ENCODE peak calls at places on chromosome 20, in six cellular contexts. F is adrenal gland, U is lower lobe of right lung, Z is PC-3, H is colonic mucosa, I is stomach. K is an unnamed sample.

GRCh38 chr20:5658897-5659296 is 91.3 kb upstream of the SHLD1 start:
- DNase-seq in I (peak; percentile 29), H (peak; percentile 40), Z (peak; percentile 12), U (peak; percentile 70), F (peak; percentile 85), K (peak; percentile 85)

GRCh38 chr20:3710703-3711417 is 1.5 kb downstream of the SIGLEC1 start:
- DNase-seq in Z (peak; percentile 61), H (peak; percentile 75), U (peak; percentile 83), F (peak; percentile 83), I (peak; percentile 74), K (no peak)

GRCh38 chr20:10984294-10984693 is 310.5 kb upstream of the JAG1 start:
- DNase-seq in I (no peak), H (peak; percentile 41), U (no peak), Z (no peak), F (no peak), K (no peak)

GRCh38 chr20:49964964-49965780 is 17.6 kb upstream of the SNAI1 start:
- DNase-seq in H (peak; percentile 54), I (peak; percentile 37), Z (peak; percentile 69), U (no peak), F (no peak), K (no peak)

GRCh38 chr20:5535211-5535756 is 214.9 kb upstream of the SHLD1 start:
- DNase-seq in H (no peak), F (no peak), Z (no peak), I (no peak), U (no peak), K (no peak)

GRCh38 chr20:50868509-50869495 is 62.4 kb downstream of the ADNP start:
- DNase-seq in H (no peak), F (no peak), I (no peak), U (peak; percentile 9), Z (peak; percentile 63), K (no peak)

GRCh38 chr20:33859157-33859695 is 48.1 kb downstream of the CHMP4B start:
- DNase-seq in U (peak; percentile 46), F (peak; percentile 34), Z (no peak), H (no peak), I (no peak), K (no peak)

GRCh38 chr20:1341561-1342265 is 12.8 kb upstream of the SDCBP2 start:
- DNase-seq in H (peak; percentile 7), Z (peak; percentile 45), U (no peak), I (no peak), F (no peak), K (no peak)

GRCh38 chr20:3456648-3457047 is 14.2 kb upstream of the ATRN start:
- DNase-seq in H (no peak), I (no peak), U (no peak), F (no peak), Z (no peak), K (no peak)

GRCh38 chr20:54223751-54224150 is 15.9 kb downstream of the PFDN4 start:
- DNase-seq in Z (no peak), U (no peak), F (no peak), H (no peak), I (no peak), K (no peak)

GRCh38 chr20:5215592-5216304 is 88.9 kb downstream of the CDS2 start:
- DNase-seq in Z (no peak), U (no peak), I (no peak), H (no peak), F (no peak), K (no peak)

GRCh38 chr20:41632896-41633295 is 14.7 kb upstream of the CHD6 start:
- DNase-seq in U (no peak), F (no peak), I (no peak), Z (no peak), H (no peak), K (no peak)

GRCh38 chr20:3808141-3808479 is 12.0 kb downstream of the CDC25B start:
- DNase-seq in F (peak; percentile 84), Z (peak; percentile 98), H (peak; percentile 95), U (peak; percentile 85), I (peak; percentile 91), K (peak; percentile 74)

GRCh38 chr20:44087051-44087856 is 99.7 kb downstream of the JPH2 start:
- DNase-seq in Z (no peak), I (no peak), U (no peak), H (no peak), F (no peak), K (no peak)

GRCh38 chr20:38853759-38854158 is 48.3 kb downstream of the PPP1R16B start:
- DNase-seq in Z (no peak), I (no peak), F (no peak), H (no peak), U (no peak), K (no peak)

GRCh38 chr20:2948968-2949367 is 75.7 kb downstream of the PTPRA start:
- DNase-seq in I (no peak), Z (no peak), U (no peak), F (no peak), H (no peak), K (no peak)

GRCh38 chr20:44166008-44166407 is 21.0 kb downstream of the JPH2 start:
- DNase-seq in F (no peak), H (no peak), U (no peak), Z (peak; percentile 98), I (no peak), K (no peak)

GRCh38 chr20:59836768-59837167 is 96.7 kb downstream of the SYCP2 start:
- DNase-seq in I (no peak), U (no peak), H (no peak), Z (peak; percentile 53), F (no peak), K (no peak)

GRCh38 chr20:57959018-57959417 is 249.2 kb upstream of the PMEPA1 start:
- DNase-seq in U (no peak), I (no peak), Z (no peak), F (no peak), H (no peak), K (no peak)

GRCh38 chr20:51512645-51513044 is 29.9 kb downstream of the NFATC2 start:
- DNase-seq in H (no peak), Z (no peak), F (no peak), I (no peak), U (no peak), K (no peak)

DNA sequence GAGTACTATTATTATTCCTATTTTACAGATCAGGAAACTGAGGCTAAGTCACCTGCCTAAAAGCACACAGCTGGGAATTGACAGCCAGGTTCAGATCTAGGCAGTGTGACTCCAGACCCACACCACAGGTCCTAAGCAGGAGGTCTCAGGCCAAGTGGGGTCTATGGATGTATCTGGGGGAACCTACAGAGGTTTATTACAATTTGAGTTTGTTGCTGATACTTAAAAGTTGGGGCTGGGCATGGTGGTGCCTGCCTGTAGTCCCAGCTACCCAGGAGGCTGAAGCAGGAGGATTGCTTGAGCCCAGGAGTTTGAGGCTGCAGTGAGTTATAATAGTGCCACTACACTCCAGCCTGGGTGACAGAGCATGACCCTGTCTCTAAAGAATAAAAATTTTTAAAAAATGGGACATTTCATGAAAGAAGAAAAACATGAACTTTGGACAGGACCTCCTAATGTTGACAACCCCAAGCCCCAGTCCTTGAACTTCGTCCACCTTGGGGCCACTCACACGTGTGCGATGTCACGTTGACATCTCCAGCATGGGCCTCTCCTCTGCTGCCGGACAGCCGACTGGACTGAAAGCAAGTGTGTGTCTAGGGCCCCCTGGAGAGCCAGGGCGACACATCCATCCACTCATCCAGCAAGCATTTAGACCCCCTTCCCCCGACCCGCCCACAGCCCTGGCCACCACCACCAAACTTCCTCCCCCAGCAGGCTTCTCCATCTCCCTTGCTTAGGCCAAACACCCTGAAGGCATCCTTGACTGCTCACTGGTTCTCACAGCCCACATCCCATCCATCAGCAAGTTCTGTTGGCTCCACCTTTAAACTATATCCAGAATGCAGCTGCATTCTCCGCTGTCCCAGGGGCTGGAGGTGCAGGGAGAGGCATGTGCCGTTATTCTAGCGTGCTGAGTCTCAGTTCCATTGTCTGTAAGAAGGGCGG is 40.0 kb downstream of the NOL4L start:
- DNase-seq in F (no peak), I (no peak), U (no peak), Z (no peak), H (no peak), K (no peak)
- H3K4me1 ChIP-seq in F (no peaks in the 10 kb centered on the region), I (peaks cover 11% of the 10 kb centered on the region), U (peaks cover 5% of the 10 kb centered on the region), Z (peaks cover 2% of the 10 kb centered on the region), H (no peaks in the 10 kb centered on the region), K (no peaks in the 10 kb centered on the region)

GRCh38 chr20:35174458-35175216 is 2.8 kb downstream of the PROCR start:
- DNase-seq in H (peak; percentile 74), I (peak; percentile 64), Z (no peak), U (no peak), F (peak; percentile 64), K (no peak)
- H3K4me3 ChIP-seq in H (no peak overlapping the region), I (peak overlapping the region; percentile 0), Z (no peak overlapping the region), U (no peak overlapping the region), F (no peak overlapping the region), K (peak overlapping the region; percentile 23)

GRCh38 chr20:7775072-7775471 is 165.2 kb downstream of the HAO1 start:
- DNase-seq in U (no peak), I (no peak), Z (no peak), F (no peak), H (no peak), K (peak; percentile 61)

GRCh38 chr20:7770046-7770445 is 170.2 kb downstream of the HAO1 start:
- DNase-seq in F (no peak), H (no peak), Z (no peak), U (no peak), I (no peak), K (no peak)

GRCh38 chr20:7773511-7773910 is 166.7 kb downstream of the HAO1 start:
- DNase-seq in U (no peak), Z (peak; percentile 63), F (no peak), H (no peak), I (no peak), K (no peak)

GRCh38 chr20:7770578-7770977 is 169.7 kb downstream of the HAO1 start:
- DNase-seq in Z (peak; percentile 73), F (no peak), H (no peak), I (no peak), U (no peak), K (no peak)

DNA sequence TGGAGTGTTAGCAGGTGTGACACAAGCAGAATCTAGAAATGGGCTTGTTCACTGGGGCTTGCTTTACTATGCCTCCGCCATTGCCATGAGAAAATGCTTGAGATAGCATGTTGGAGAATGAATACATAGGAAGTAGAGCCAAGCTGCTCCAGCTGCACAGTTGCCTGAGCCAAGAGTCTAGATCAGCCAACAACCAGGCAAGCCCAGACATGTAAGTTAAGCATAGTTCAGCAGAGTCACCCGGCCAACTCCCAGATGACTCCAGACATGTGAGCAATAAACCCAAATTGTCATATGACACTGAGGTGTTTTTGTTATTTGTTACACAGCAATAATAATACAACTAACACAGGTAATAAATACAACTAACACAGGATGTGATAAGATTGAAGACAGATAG is 167.9 kb downstream of the HAO1 start:
- DNase-seq in Z (no peak), F (no peak), H (no peak), U (no peak), I (no peak), K (no peak)
- H3K9me3 ChIP-seq in Z (peaks cover 16% of the 10 kb centered on the region), F (no peaks in the 10 kb centered on the region), H (no peaks in the 10 kb centered on the region), U (no peaks in the 10 kb centered on the region), I (peaks cover 8% of the 10 kb centered on the region), K (no peaks in the 10 kb centered on the region)

DNA sequence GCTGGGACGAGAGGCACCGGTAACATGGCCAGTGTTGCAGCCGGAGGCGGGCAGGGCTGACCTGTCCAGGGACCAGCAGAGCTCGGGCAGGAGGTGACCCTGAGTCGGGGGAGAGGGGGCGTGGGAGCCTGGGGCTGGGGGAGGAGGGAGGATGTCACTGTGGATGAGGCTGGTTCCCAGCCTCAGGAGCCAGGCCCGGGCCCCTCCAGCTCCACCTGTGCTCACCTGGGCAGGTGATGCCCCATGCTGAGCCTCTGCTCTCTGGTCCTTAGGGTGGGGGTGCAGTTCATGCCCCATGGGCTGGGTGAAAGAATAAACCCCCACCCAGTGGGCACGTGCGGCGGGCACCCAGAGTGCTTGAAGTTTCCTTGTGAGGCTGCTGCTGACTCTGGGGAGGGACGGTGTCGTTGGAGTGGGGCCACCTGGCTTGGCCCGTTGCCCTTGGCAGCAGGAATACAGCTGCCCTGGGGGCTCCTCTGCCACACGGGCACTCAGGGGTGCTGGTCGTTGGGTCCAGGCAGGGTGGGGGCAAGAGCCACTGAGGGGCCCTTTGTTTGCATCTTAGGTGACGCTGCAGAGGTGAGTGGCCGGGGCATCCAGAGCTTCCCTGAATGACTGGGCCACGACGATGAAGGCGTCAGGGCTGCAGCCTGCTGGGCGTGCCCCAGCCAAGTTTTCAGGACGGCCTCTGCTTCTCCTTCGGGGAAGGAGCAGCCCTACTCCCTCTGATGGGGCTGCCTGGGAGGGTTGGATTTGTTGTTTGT is 24.7 kb upstream of the BHLHE23 start:
- DNase-seq in F (no peak), U (peak; percentile 29), H (no peak), I (no peak), Z (no peak), K (no peak)
- H3K4me1 ChIP-seq in F (no peaks in the 10 kb centered on the region), U (peaks cover 5% of the 10 kb centered on the region), H (no peaks in the 10 kb centered on the region), I (peaks cover 11% of the 10 kb centered on the region), Z (no peaks in the 10 kb centered on the region), K (no peaks in the 10 kb centered on the region)

K was measured in ascending aorta.